ENCODE peak calls at places on chromosomes 1 and 21, in eight cellular contexts. One of them, this sample, is unnamed.

GRCh38 chr1:155026588-155026987 is 7.0 kb downstream of the DCST2 start:
- DNase-seq in CD8-positive, alpha-beta T cell: no peak
- DNase-seq in right atrium auricular region: no peak
- DNase-seq in neural progenitor cell: no peak
- DNase-seq in breast epithelium: no peak
- DNase-seq in spleen: no peak
- DNase-seq in heart left ventricle: no peak
- DNase-seq in lung: no peak
- DNase-seq in this sample: no peak

GRCh38 chr1:157969693-157970485 is 23.6 kb upstream of the KIRREL1 start:
- DNase-seq in CD8-positive, alpha-beta T cell: no peak
- DNase-seq in right atrium auricular region: no peak
- DNase-seq in neural progenitor cell: peak
- DNase-seq in breast epithelium: no peak
- DNase-seq in spleen: no peak
- DNase-seq in heart left ventricle: no peak
- DNase-seq in lung: no peak
- DNase-seq in this sample: peak

GRCh38 chr1:87939486-87939885 is 610.8 kb downstream of the LMO4 start:
- DNase-seq in CD8-positive, alpha-beta T cell: no peak
- DNase-seq in right atrium auricular region: no peak
- DNase-seq in neural progenitor cell: no peak
- DNase-seq in breast epithelium: no peak
- DNase-seq in spleen: no peak
- DNase-seq in heart left ventricle: no peak
- DNase-seq in lung: no peak
- DNase-seq in this sample: no peak

GRCh38 chr1:111563619-111564018 is 56.0 kb upstream of the RAP1A start:
- DNase-seq in CD8-positive, alpha-beta T cell: no peak
- DNase-seq in right atrium auricular region: no peak
- DNase-seq in neural progenitor cell: no peak
- DNase-seq in breast epithelium: no peak
- DNase-seq in spleen: no peak
- DNase-seq in heart left ventricle: no peak
- DNase-seq in lung: no peak
- DNase-seq in this sample: peak

GRCh38 chr1:156862602-156863599 is 2.2 kb downstream of the NTRK1 start:
- DNase-seq in CD8-positive, alpha-beta T cell: no peak
- DNase-seq in right atrium auricular region: no peak
- DNase-seq in neural progenitor cell: no peak
- DNase-seq in breast epithelium: no peak
- DNase-seq in spleen: no peak
- DNase-seq in heart left ventricle: no peak
- DNase-seq in lung: no peak
- DNase-seq in this sample: no peak

GRCh38 chr21:38440746-38441145 is 57.5 kb downstream of the ERG start:
- DNase-seq in CD8-positive, alpha-beta T cell: no peak
- DNase-seq in right atrium auricular region: no peak
- DNase-seq in neural progenitor cell: peak
- DNase-seq in breast epithelium: no peak
- DNase-seq in spleen: no peak
- DNase-seq in heart left ventricle: no peak
- DNase-seq in lung: no peak
- DNase-seq in this sample: peak

GRCh38 chr1:9317591-9318331 is 25.1 kb downstream of the SPSB1 start:
- DNase-seq in CD8-positive, alpha-beta T cell: no peak
- DNase-seq in right atrium auricular region: no peak
- DNase-seq in neural progenitor cell: no peak
- DNase-seq in breast epithelium: no peak
- DNase-seq in spleen: no peak
- DNase-seq in heart left ventricle: peak
- DNase-seq in lung: peak
- DNase-seq in this sample: peak

GRCh38 chr1:221039616-221040015 is 160.4 kb downstream of the HLX start:
- DNase-seq in CD8-positive, alpha-beta T cell: no peak
- DNase-seq in right atrium auricular region: no peak
- DNase-seq in neural progenitor cell: no peak
- DNase-seq in breast epithelium: no peak
- DNase-seq in spleen: no peak
- DNase-seq in heart left ventricle: no peak
- DNase-seq in lung: no peak
- DNase-seq in this sample: no peak

GRCh38 chr1:203888807-203889251 is 27.4 kb downstream of the SNRPE start:
- DNase-seq in CD8-positive, alpha-beta T cell: no peak
- DNase-seq in right atrium auricular region: no peak
- DNase-seq in neural progenitor cell: no peak
- DNase-seq in breast epithelium: no peak
- DNase-seq in spleen: no peak
- DNase-seq in heart left ventricle: no peak
- DNase-seq in lung: no peak
- DNase-seq in this sample: peak

GRCh38 chr1:158334601-158335292 is 3.4 kb upstream of the CD1B start:
- DNase-seq in CD8-positive, alpha-beta T cell: no peak
- DNase-seq in right atrium auricular region: no peak
- DNase-seq in neural progenitor cell: no peak
- DNase-seq in breast epithelium: no peak
- DNase-seq in spleen: no peak
- DNase-seq in heart left ventricle: no peak
- DNase-seq in lung: no peak
- DNase-seq in this sample: no peak

GRCh38 chr1:210855440-210855839 is 278.5 kb downstream of the KCNH1 start:
- DNase-seq in CD8-positive, alpha-beta T cell: no peak
- DNase-seq in right atrium auricular region: no peak
- DNase-seq in neural progenitor cell: peak
- DNase-seq in breast epithelium: no peak
- DNase-seq in spleen: no peak
- DNase-seq in heart left ventricle: no peak
- DNase-seq in lung: no peak
- DNase-seq in this sample: no peak

GRCh38 chr21:34667761-34668160 is 1.0 kb upstream of the CLIC6 start:
- DNase-seq in CD8-positive, alpha-beta T cell: no peak
- DNase-seq in right atrium auricular region: no peak
- DNase-seq in neural progenitor cell: no peak
- DNase-seq in breast epithelium: no peak
- DNase-seq in spleen: no peak
- DNase-seq in heart left ventricle: no peak
- DNase-seq in lung: no peak
- DNase-seq in this sample: no peak

GRCh38 chr1:205172729-205173366 is 38.7 kb downstream of the DSTYK start:
- DNase-seq in CD8-positive, alpha-beta T cell: no peak
- DNase-seq in right atrium auricular region: no peak
- DNase-seq in neural progenitor cell: no peak
- DNase-seq in breast epithelium: no peak
- DNase-seq in spleen: no peak
- DNase-seq in heart left ventricle: no peak
- DNase-seq in lung: no peak
- DNase-seq in this sample: peak

GRCh38 chr1:29122662-29122986 is 1.1 kb downstream of the TMEM200B start:
- DNase-seq in CD8-positive, alpha-beta T cell: no peak
- DNase-seq in right atrium auricular region: peak
- DNase-seq in neural progenitor cell: peak
- DNase-seq in breast epithelium: peak
- DNase-seq in spleen: no peak
- DNase-seq in heart left ventricle: peak
- DNase-seq in lung: no peak
- DNase-seq in this sample: peak

GRCh38 chr1:53825306-53825705 is 12.8 kb downstream of the NDC1 start:
- DNase-seq in CD8-positive, alpha-beta T cell: no peak
- DNase-seq in right atrium auricular region: no peak
- DNase-seq in neural progenitor cell: no peak
- DNase-seq in breast epithelium: no peak
- DNase-seq in spleen: no peak
- DNase-seq in heart left ventricle: no peak
- DNase-seq in lung: no peak
- DNase-seq in this sample: no peak

DNA sequence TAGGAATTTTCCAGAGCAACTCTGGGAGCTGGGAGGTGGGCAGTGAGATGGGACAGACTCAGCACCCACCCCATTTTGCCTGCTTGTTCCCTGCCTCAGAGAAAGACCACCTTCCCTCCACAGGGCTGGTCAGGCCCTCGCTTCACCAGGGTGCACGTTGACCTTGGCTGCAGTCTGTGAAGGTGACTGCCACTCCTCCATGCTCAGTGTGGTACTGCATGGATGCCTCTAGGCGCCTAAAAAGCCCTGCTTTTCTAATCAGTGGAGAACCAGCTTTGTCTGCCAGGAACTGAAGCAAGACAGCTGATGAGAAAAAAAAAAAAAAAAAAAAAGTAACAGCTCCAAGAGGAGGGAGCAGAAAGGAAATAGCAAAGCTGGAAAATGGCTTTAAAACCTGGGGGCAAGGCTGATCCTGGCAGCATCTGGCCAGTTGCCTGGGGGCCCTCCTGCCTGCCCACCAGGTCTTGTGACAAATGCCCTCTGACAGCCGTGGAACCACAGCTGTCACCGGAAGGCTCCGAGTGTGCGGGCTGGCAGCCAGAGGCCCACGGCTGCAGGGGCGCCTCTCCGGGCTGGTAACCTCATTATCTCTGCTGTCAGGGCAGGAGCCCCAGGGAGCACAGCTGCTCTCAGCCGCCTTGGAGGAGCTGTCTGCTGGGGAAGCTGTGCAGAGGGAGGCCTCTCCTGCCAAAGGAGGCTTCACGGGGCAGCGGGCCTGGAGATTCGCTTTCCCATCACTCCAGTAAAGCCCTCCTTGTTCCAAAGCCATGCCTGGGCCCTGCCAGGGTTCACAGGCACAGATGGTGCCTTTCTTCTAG is 13.7 kb downstream of the KIAA1614 start:
- DNase-seq in CD8-positive, alpha-beta T cell: no peak
- DNase-seq in right atrium auricular region: no peak
- DNase-seq in neural progenitor cell: peak
- DNase-seq in breast epithelium: no peak
- DNase-seq in spleen: no peak
- DNase-seq in heart left ventricle: peak
- DNase-seq in lung: no peak
- DNase-seq in this sample: no peak
- H3K27ac ChIP-seq in CD8-positive, alpha-beta T cell: no peak
- H3K27ac ChIP-seq in right atrium auricular region: peak
- H3K27ac ChIP-seq in neural progenitor cell: peak
- H3K27ac ChIP-seq in breast epithelium: peak
- H3K27ac ChIP-seq in spleen: no peak
- H3K27ac ChIP-seq in heart left ventricle: peak
- H3K27ac ChIP-seq in lung: peak
- H3K27ac ChIP-seq in this sample: peak

DNA sequence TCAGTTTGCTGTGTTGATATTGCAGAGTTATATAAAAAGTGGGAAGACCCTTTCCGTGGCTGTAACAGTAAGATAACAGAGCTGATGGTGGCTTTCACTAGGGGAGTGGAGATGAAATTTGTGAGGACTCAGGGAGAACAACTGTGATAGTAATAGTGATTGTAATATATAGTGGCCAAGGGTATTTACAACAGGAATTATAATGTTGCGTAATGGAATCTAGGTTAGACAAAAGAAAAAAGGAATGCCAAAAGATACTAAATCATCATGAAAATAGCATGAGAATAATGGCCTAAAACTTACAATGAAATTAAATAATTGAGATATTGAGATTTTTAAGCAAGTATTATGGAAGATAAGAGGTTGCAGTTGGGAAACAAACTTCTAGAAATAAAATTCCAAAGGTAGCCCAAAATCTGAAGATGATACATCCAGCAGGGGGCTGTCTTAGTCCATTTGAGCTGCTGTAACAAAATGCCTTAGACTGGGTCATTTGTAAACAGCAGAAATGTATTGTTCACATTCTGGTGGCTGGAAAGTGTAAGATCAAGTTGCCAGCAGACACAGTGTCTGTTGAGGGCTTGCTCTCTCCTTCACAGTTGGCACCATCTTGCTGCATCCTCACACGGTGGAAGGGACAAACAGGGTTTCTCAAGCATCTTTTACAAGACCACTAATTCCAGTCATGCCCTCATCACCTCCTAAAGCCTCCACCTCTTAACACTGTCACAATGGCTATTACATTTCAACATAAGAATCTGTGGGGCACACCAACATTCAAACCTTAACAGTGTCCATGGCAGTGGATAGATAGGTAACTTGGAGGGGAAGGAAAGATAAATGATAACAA is 711.2 kb downstream of the MRPL39 start:
- DNase-seq in CD8-positive, alpha-beta T cell: no peak
- DNase-seq in right atrium auricular region: no peak
- DNase-seq in neural progenitor cell: peak
- DNase-seq in breast epithelium: no peak
- DNase-seq in spleen: no peak
- DNase-seq in heart left ventricle: no peak
- DNase-seq in lung: no peak
- DNase-seq in this sample: no peak
- TF ChIP-seq CTCF in CD8-positive, alpha-beta T cell: no peak
- TF ChIP-seq CTCF in right atrium auricular region: no peak
- TF ChIP-seq CTCF in neural progenitor cell: peak
- TF ChIP-seq CTCF in breast epithelium: no peak
- TF ChIP-seq CTCF in spleen: no peak
- TF ChIP-seq CTCF in heart left ventricle: no peak
- TF ChIP-seq CTCF in lung: no peak
- TF ChIP-seq CTCF in this sample: peak

GRCh38 chr1:152168535-152168868 is 9.5 kb upstream of the RPTN start:
- DNase-seq in CD8-positive, alpha-beta T cell: no peak
- DNase-seq in right atrium auricular region: no peak
- DNase-seq in neural progenitor cell: no peak
- DNase-seq in breast epithelium: no peak
- DNase-seq in spleen: no peak
- DNase-seq in heart left ventricle: no peak
- DNase-seq in lung: no peak
- DNase-seq in this sample: no peak

GRCh38 chr1:152169356-152170025 is 10.5 kb upstream of the RPTN start:
- DNase-seq in CD8-positive, alpha-beta T cell: no peak
- DNase-seq in right atrium auricular region: no peak
- DNase-seq in neural progenitor cell: no peak
- DNase-seq in breast epithelium: no peak
- DNase-seq in spleen: no peak
- DNase-seq in heart left ventricle: no peak
- DNase-seq in lung: no peak
- DNase-seq in this sample: no peak

GRCh38 chr1:152166966-152167365 is 7.9 kb upstream of the RPTN start:
- DNase-seq in CD8-positive, alpha-beta T cell: no peak
- DNase-seq in right atrium auricular region: no peak
- DNase-seq in neural progenitor cell: no peak
- DNase-seq in breast epithelium: no peak
- DNase-seq in spleen: no peak
- DNase-seq in heart left ventricle: no peak
- DNase-seq in lung: no peak
- DNase-seq in this sample: no peak

GRCh38 chr1:152170287-152170933 is 11.4 kb upstream of the RPTN start:
- DNase-seq in CD8-positive, alpha-beta T cell: no peak
- DNase-seq in right atrium auricular region: no peak
- DNase-seq in neural progenitor cell: no peak
- DNase-seq in breast epithelium: no peak
- DNase-seq in spleen: no peak
- DNase-seq in heart left ventricle: no peak
- DNase-seq in lung: no peak
- DNase-seq in this sample: no peak

GRCh38 chr1:152167835-152168534 is 9.0 kb upstream of the RPTN start:
- DNase-seq in CD8-positive, alpha-beta T cell: no peak
- DNase-seq in right atrium auricular region: no peak
- DNase-seq in neural progenitor cell: no peak
- DNase-seq in breast epithelium: no peak
- DNase-seq in spleen: no peak
- DNase-seq in heart left ventricle: no peak
- DNase-seq in lung: no peak
- DNase-seq in this sample: peak
- H3K27ac ChIP-seq in CD8-positive, alpha-beta T cell: no peak
- H3K27ac ChIP-seq in right atrium auricular region: no peak
- H3K27ac ChIP-seq in neural progenitor cell: no peak
- H3K27ac ChIP-seq in breast epithelium: no peak
- H3K27ac ChIP-seq in spleen: no peak
- H3K27ac ChIP-seq in heart left ventricle: no peak
- H3K27ac ChIP-seq in lung: no peak
- H3K27ac ChIP-seq in this sample: peak

GRCh38 chr21:29943885-29944284 is 4.1 kb upstream of the GRIK1 start:
- DNase-seq in CD8-positive, alpha-beta T cell: no peak
- DNase-seq in right atrium auricular region: no peak
- DNase-seq in neural progenitor cell: peak
- DNase-seq in breast epithelium: no peak
- DNase-seq in spleen: no peak
- DNase-seq in heart left ventricle: no peak
- DNase-seq in lung: no peak
- DNase-seq in this sample: no peak
- TF ChIP-seq CTCF in CD8-positive, alpha-beta T cell: no peak
- TF ChIP-seq CTCF in right atrium auricular region: no peak
- TF ChIP-seq CTCF in neural progenitor cell: peak
- TF ChIP-seq CTCF in breast epithelium: no peak
- TF ChIP-seq CTCF in spleen: no peak
- TF ChIP-seq CTCF in heart left ventricle: peak
- TF ChIP-seq CTCF in lung: no peak
- TF ChIP-seq CTCF in this sample: peak